ENCODE peak calls at places on chromosomes 3 and 15, in five cellular contexts. One of them, this sample, is unnamed.

GRCh38 chr15:43879386-43880355 is 52.9 kb downstream of the WDR76 start:
- DNase-seq in AG08395: no peak
- DNase-seq in HFF-Myc: no peak
- DNase-seq in amygdala: no peak
- DNase-seq in lung microvascular endothelial cell: no peak
- DNase-seq in this sample: no peak

GRCh38 chr3:42734263-42734860 is 31.8 kb upstream of the HHATL start:
- DNase-seq in lung microvascular endothelial cell: no peak
- DNase-seq in HFF-Myc: no peak
- DNase-seq in AG08395: no peak
- DNase-seq in amygdala: no peak
- DNase-seq in this sample: no peak

GRCh38 chr15:60994842-60995495 is 234.1 kb downstream of the RORA start:
- DNase-seq in HFF-Myc: no peak
- DNase-seq in lung microvascular endothelial cell: peak
- DNase-seq in AG08395: no peak
- DNase-seq in amygdala: no peak
- DNase-seq in this sample: no peak

GRCh38 chr3:100335137-100335833 is 728 bp downstream of the NIT2 start:
- DNase-seq in amygdala: no peak
- DNase-seq in AG08395: no peak
- DNase-seq in HFF-Myc: no peak
- DNase-seq in lung microvascular endothelial cell: no peak
- DNase-seq in this sample: no peak

GRCh38 chr3:39707314-39707909 is 102.0 kb upstream of the MYRIP start:
- DNase-seq in lung microvascular endothelial cell: peak
- DNase-seq in HFF-Myc: no peak
- DNase-seq in amygdala: no peak
- DNase-seq in AG08395: peak
- DNase-seq in this sample: no peak

GRCh38 chr15:66097151-66098018 is 156.2 kb downstream of the MEGF11 start:
- DNase-seq in AG08395: no peak
- DNase-seq in amygdala: no peak
- DNase-seq in HFF-Myc: no peak
- DNase-seq in lung microvascular endothelial cell: no peak
- DNase-seq in this sample: peak

GRCh38 chr15:51266548-51266947 is 71.8 kb downstream of the CYP19A1 start:
- DNase-seq in AG08395: peak
- DNase-seq in lung microvascular endothelial cell: no peak
- DNase-seq in amygdala: no peak
- DNase-seq in HFF-Myc: no peak
- DNase-seq in this sample: no peak

GRCh38 chr3:177906573-177907229 is 629.5 kb upstream of the KCNMB2 start:
- DNase-seq in lung microvascular endothelial cell: no peak
- DNase-seq in amygdala: no peak
- DNase-seq in AG08395: peak
- DNase-seq in HFF-Myc: no peak
- DNase-seq in this sample: no peak

GRCh38 chr3:46299608-46300460 is 54.1 kb upstream of the CCR2 start:
- DNase-seq in HFF-Myc: no peak
- DNase-seq in AG08395: no peak
- DNase-seq in amygdala: no peak
- DNase-seq in lung microvascular endothelial cell: no peak
- DNase-seq in this sample: no peak

GRCh38 chr3:128619146-128619890 is 31.3 kb downstream of the RPN1 start:
- DNase-seq in lung microvascular endothelial cell: peak
- DNase-seq in HFF-Myc: peak
- DNase-seq in amygdala: no peak
- DNase-seq in AG08395: peak
- DNase-seq in this sample: no peak

GRCh38 chr3:54202651-54203248 is 80.4 kb downstream of the CACNA2D3 start:
- DNase-seq in amygdala: no peak
- DNase-seq in lung microvascular endothelial cell: no peak
- DNase-seq in AG08395: no peak
- DNase-seq in HFF-Myc: no peak
- DNase-seq in this sample: no peak

This sample was measured in posterior cingulate gyrus.